ENCODE peak calls at places on chromosomes 2 and 18, in seven cellular contexts. I is cardiac fibroblast, K is psoas muscle, M is fibroblast of pulmonary artery, Q is mucosa of descending colon, E is GM06990, X is epithelial cell of esophagus. Y is an unnamed sample.

GRCh38 chr2:100988630-100989417 is 13.3 kb upstream of the RPL31 start:
- DNase-seq in I (peak; percentile 43), K (no peak), M (no peak), Q (no peak), E (no peak), X (no peak), Y (no peak)

GRCh38 chr2:236092714-236093113 is 75.5 kb downstream of the GBX2 start:
- DNase-seq in I (no peak), K (no peak), M (no peak), Q (no peak), E (no peak), X (no peak), Y (no peak)

GRCh38 chr2:71528221-71528620 is 74.9 kb downstream of the DYSF start:
- DNase-seq in I (no peak), K (no peak), M (no peak), Q (no peak), E (no peak), X (no peak), Y (no peak)

GRCh38 chr2:120776649-120777048 is 41.0 kb downstream of the GLI2 start:
- DNase-seq in I (no peak), K (peak; percentile 47), M (no peak), Q (peak; percentile 41), E (no peak), X (no peak), Y (no peak)

GRCh38 chr2:68548396-68548795 is 81.0 kb downstream of the APLF start:
- DNase-seq in I (peak; percentile 50), K (no peak), M (peak; percentile 55), Q (no peak), E (no peak), X (peak; percentile 33), Y (no peak)

GRCh38 chr2:134408791-134409190 is 154.9 kb downstream of the MGAT5 start:
- DNase-seq in I (no peak), K (no peak), M (no peak), Q (no peak), E (no peak), X (peak; percentile 16), Y (no peak)

GRCh38 chr18:47926101-47926850 is 4.2 kb downstream of the SMAD2 start:
- DNase-seq in I (no peak), K (no peak), M (no peak), Q (no peak), E (no peak), X (no peak), Y (no peak)

GRCh38 chr2:148132400-148132799 is 111.5 kb downstream of the MBD5 start:
- DNase-seq in I (peak; percentile 47), K (no peak), M (peak; percentile 71), Q (no peak), E (no peak), X (peak; percentile 71), Y (no peak)

GRCh38 chr2:111662771-111663470 is 221.1 kb downstream of the ANAPC1 start:
- DNase-seq in I (no peak), K (no peak), M (peak; percentile 7), Q (no peak), E (no peak), X (peak; percentile 81), Y (peak; percentile 73)

DNA sequence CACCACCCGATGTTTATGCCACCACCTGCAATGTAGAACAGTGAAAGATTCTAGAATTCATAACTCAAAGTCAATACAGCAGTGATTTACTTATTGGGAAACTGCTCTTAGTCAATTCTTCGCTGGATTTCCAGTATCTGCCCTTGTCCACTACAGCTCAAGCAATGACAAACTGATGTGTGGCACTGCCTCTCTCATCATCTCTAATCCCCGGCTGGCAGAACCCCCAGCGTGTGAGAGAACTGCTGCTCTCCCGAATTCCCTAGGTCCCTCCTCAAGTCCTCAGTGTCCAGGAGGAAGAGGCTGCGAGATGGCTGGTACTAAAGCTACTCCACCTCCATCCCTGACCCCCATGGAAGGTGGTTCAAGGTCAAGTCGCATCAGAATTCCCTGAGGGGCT is 1.6 kb downstream of the TXNL4A start:
- DNase-seq in I (no peak), K (no peak), M (no peak), Q (no peak), E (no peak), X (no peak), Y (no peak)
- H3K4me3 ChIP-seq in I (peak overlapping the region; percentile 27), K (peak overlapping the region; percentile 96), M (peak overlapping the region; percentile 91), Q (no peak overlapping the region), E (peak overlapping the region; percentile 97), X (peak overlapping the region; percentile 86), Y (peak overlapping the region; percentile 98)

GRCh38 chr2:7660816-7661215 is 743.6 kb downstream of the RNF144A start:
- DNase-seq in I (no peak), K (no peak), M (no peak), Q (no peak), E (no peak), X (no peak), Y (no peak)
- TF ChIP-seq CTCF in I (no peak), K (no peak), M (no peak), Q (no peak), E (no peak), X (no peak), Y (no peak)

GRCh38 chr18:36476433-36476832 is 178.9 kb downstream of the FHOD3 start:
- DNase-seq in I (no peak), K (no peak), M (no peak), Q (no peak), E (no peak), X (no peak), Y (no peak)

GRCh38 chr18:36485772-36486171 is 188.3 kb downstream of the FHOD3 start:
- DNase-seq in I (no peak), K (no peak), M (no peak), Q (no peak), E (no peak), X (peak; percentile 51), Y (no peak)

GRCh38 chr18:36477776-36478175 is 180.3 kb downstream of the FHOD3 start:
- DNase-seq in I (no peak), K (no peak), M (no peak), Q (no peak), E (no peak), X (no peak), Y (no peak)

GRCh38 chr18:36481935-36482334 is 184.4 kb downstream of the FHOD3 start:
- DNase-seq in I (no peak), K (no peak), M (no peak), Q (no peak), E (no peak), X (no peak), Y (no peak)

GRCh38 chr18:36481201-36481657 is 183.7 kb downstream of the FHOD3 start:
- DNase-seq in I (no peak), K (no peak), M (peak; percentile 87), Q (no peak), E (no peak), X (no peak), Y (no peak)
- H3K4me3 ChIP-seq in I (no peak overlapping the region), K (no peak overlapping the region), M (no peak overlapping the region), Q (no peak overlapping the region), E (no peak overlapping the region), X (no peak overlapping the region), Y (no peak overlapping the region)

GRCh38 chr2:169397697-169398096 is 35.4 kb upstream of the LRP2 start:
- DNase-seq in I (peak; percentile 10), K (no peak), M (peak; percentile 9), Q (no peak), E (no peak), X (peak; percentile 10), Y (no peak)
- TF ChIP-seq CTCF in I (no peak), K (no peak), M (peak; percentile 7), Q (no peak), E (peak; percentile 27), X (peak; percentile 28), Y (no peak)

GRCh38 chr18:78981652-78981955 is 2.0 kb downstream of the SALL3 start:
- DNase-seq in I (no peak), K (no peak), M (no peak), Q (no peak), E (no peak), X (no peak), Y (no peak)
- H3K4me3 ChIP-seq in I (no peak overlapping the region), K (no peak overlapping the region), M (peak overlapping the region; percentile 21), Q (no peak overlapping the region), E (no peak overlapping the region), X (no peak overlapping the region), Y (no peak overlapping the region)

GRCh38 chr2:74260495-74260894 is 62.1 kb downstream of the MTHFD2 start:
- DNase-seq in I (no peak), K (no peak), M (no peak), Q (no peak), E (no peak), X (no peak), Y (no peak)

GRCh38 chr2:74262681-74263080 is 64.3 kb downstream of the MTHFD2 start:
- DNase-seq in I (no peak), K (no peak), M (no peak), Q (no peak), E (no peak), X (no peak), Y (no peak)

GRCh38 chr2:74259191-74259590 is 60.8 kb downstream of the MTHFD2 start:
- DNase-seq in I (no peak), K (no peak), M (no peak), Q (no peak), E (no peak), X (no peak), Y (no peak)

GRCh38 chr2:74264281-74264680 is 65.9 kb downstream of the MTHFD2 start:
- DNase-seq in I (no peak), K (no peak), M (no peak), Q (no peak), E (no peak), X (no peak), Y (no peak)

DNA sequence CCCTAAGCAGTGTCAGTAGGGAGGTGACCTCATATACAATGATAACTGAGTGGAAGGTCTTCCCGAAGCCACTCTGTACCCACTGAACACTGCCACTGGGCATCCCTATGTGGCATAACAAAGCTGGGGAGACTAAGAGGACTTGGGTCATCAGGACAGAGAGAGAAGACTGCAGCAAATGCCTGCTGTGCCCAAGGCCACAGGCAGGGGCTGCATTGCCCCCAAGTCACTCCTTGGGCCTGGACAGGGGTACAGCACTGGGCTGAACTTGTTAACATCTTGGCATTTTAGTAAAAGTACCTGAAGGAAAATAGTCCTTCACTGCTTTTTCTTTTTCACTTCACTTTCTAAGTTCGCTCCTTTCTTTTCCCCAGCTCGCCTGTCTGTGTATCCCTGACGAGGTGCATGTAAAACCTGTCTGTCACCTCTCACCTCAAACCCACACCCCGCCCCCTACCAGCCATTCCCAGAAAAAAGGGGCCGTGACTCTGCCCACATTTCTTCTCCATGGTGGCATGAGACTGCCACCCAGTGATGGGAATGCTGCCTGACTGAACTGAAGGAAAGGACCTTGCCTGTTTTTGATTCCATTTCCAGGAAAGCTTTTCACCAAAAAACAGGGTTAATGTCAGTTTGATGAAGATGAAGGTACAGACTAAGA is 62.9 kb downstream of the MTHFD2 start:
- DNase-seq in I (peak; percentile 57), K (no peak), M (peak; percentile 35), Q (no peak), E (no peak), X (peak; percentile 50), Y (no peak)
- TF ChIP-seq CTCF in I (peak; percentile 29), K (peak; percentile 51), M (peak; percentile 50), Q (no peak), E (no peak), X (peak; percentile 58), Y (no peak)

Y was measured in GM12865.